ENCODE peak calls at places on chromosomes 12 and 14, in four cellular contexts. T is hepatic stellate cell; D is activated CD4-positive, alpha-beta T cell treated with anti-CD3 and anti-CD28 coated beads, Interleukin-2, amount 50 U/mL, for 4 hours; G is stimulated activated CD8-positive, alpha-beta memory T cell treated with anti-CD3 and anti-CD28 coated beads, Interleukin-12 subunit alpha, Interleukin-12 subunit beta, amount 100 ng/mL, for 1 hour. S is an unnamed sample.

GRCh38 chr14:106141242-106142220 is 615.1 kb downstream of the TMEM121 start:
- DNase-seq in T (no peak), D (peak; percentile 41), G (no peak), S (no peak)

GRCh38 chr12:76057316-76057715 is 25.7 kb upstream of the PHLDA1 start:
- DNase-seq in T (no peak), D (no peak), G (no peak), S (no peak)

GRCh38 chr14:67820428-67820881 is 876 bp downstream of the RAD51B start:
- DNase-seq in T (peak; percentile 22), D (no peak), G (no peak), S (no peak)

GRCh38 chr14:55241673-55242072 is 29.5 kb upstream of the FBXO34 start:
- DNase-seq in T (no peak), D (no peak), G (no peak), S (no peak)

GRCh38 chr12:67807808-67808207 is 159.3 kb downstream of the DYRK2 start:
- DNase-seq in T (no peak), D (no peak), G (no peak), S (no peak)

GRCh38 chr12:88416786-88417185 is 163.5 kb downstream of the KITLG start:
- DNase-seq in T (no peak), D (no peak), G (no peak), S (no peak)

GRCh38 chr12:95408201-95408600 is 65.8 kb upstream of the METAP2 start:
- DNase-seq in T (no peak), D (no peak), G (no peak), S (no peak)

GRCh38 chr12:109880938-109881337 is 597 bp upstream of the GLTP start:
- DNase-seq in T (no peak), D (no peak), G (no peak), S (no peak)

GRCh38 chr14:93090826-93091583 is 24.7 kb downstream of the ITPK1 start:
- DNase-seq in T (no peak), D (no peak), G (no peak), S (no peak)

GRCh38 chr14:68513137-68513536 is 279.7 kb downstream of the ZFP36L1 start:
- DNase-seq in T (no peak), D (no peak), G (no peak), S (no peak)

GRCh38 chr12:113835433-113835832 is 130.7 kb downstream of the RBM19 start:
- DNase-seq in T (no peak), D (no peak), G (no peak), S (no peak)

GRCh38 chr14:103204852-103205540 is 81.7 kb downstream of the TNFAIP2 start:
- DNase-seq in T (no peak), D (no peak), G (no peak), S (no peak)

GRCh38 chr14:53470351-53471043 is 317.4 kb upstream of the DDHD1 start:
- DNase-seq in T (no peak), D (no peak), G (no peak), S (no peak)

GRCh38 chr12:13980548-13981295 is 680 bp downstream of the GRIN2B start:
- DNase-seq in T (no peak), D (no peak), G (no peak), S (no peak)

S was measured in CMK.